ENCODE peak calls at places on chromosomes 3 and 15, in four cellular contexts. S is K562, Y is GM12878, R is GM12891. D is an unnamed sample.
A peak's percentile ranks its signal among the peaks of the same experiment; 100 is the strongest.

GRCh38 chr3:172283848-172284357 is 164.4 kb downstream of the GHSR start:
- DNase-seq in R (no peak), S (no peak), Y (no peak), D (no peak)

GRCh38 chr3:150158974-150159625 is 188.4 kb upstream of the PFN2 start:
- DNase-seq in Y (no peak), R (no peak), S (no peak), D (no peak)

GRCh38 chr3:73448761-73449290 is 175.9 kb downstream of the PDZRN3 start:
- DNase-seq in Y (peak; percentile 94), R (peak; percentile 30), S (no peak), D (no peak)

GRCh38 chr3:190318666-190319065 is 3.6 kb downstream of the CLDN1 start:
- DNase-seq in S (no peak), Y (no peak), R (no peak), D (no peak)

GRCh38 chr3:134052370-134052769 is 22.6 kb upstream of the SLCO2A1 start:
- DNase-seq in Y (no peak), S (no peak), R (no peak), D (no peak)

GRCh38 chr3:58175098-58175428 is 35.7 kb downstream of the DNASE1L3 start:
- DNase-seq in Y (no peak), R (no peak), S (no peak), D (no peak)

GRCh38 chr3:106593381-106593780 is 724.6 kb upstream of the CBLB start:
- DNase-seq in S (no peak), R (no peak), Y (no peak), D (no peak)

GRCh38 chr15:73926191-73927002 is at the start of gene LOXL1:
- DNase-seq in S (peak; percentile 48), Y (no peak), R (no peak), D (no peak)

GRCh38 chr3:37072892-37073291 is 79.6 kb downstream of the MLH1 start:
- DNase-seq in S (no peak), R (no peak), Y (no peak), D (no peak)

GRCh38 chr15:41891946-41892345 is 1.9 kb downstream of the SPTBN5 start:
- DNase-seq in Y (no peak), S (no peak), R (no peak), D (no peak)

GRCh38 chr3:183410280-183410679 is 18.1 kb downstream of the MCF2L2 start:
- DNase-seq in R (no peak), Y (no peak), S (peak; percentile 82), D (no peak)

GRCh38 chr3:27758083-27758482 is 36.0 kb upstream of the EOMES start:
- DNase-seq in S (no peak), Y (no peak), R (no peak), D (no peak)
- TF ChIP-seq SPI1 in S (no peak), Y (no peak), R (no peak), D (no peak)

GRCh38 chr3:168248383-168249047 is 152.8 kb upstream of the GOLIM4 start:
- DNase-seq in S (no peak), R (no peak), Y (no peak), D (no peak)

GRCh38 chr3:168250415-168250861 is 154.7 kb upstream of the GOLIM4 start:
- DNase-seq in R (no peak), Y (no peak), S (no peak), D (no peak)

GRCh38 chr3:168249048-168249538 is 153.4 kb upstream of the GOLIM4 start:
- DNase-seq in S (no peak), Y (no peak), R (no peak), D (no peak)

GRCh38 chr3:168251371-168251770 is 155.6 kb upstream of the GOLIM4 start:
- DNase-seq in S (no peak), R (no peak), Y (peak; percentile 57), D (no peak)

GRCh38 chr3:168249539-168250414 is 154.1 kb upstream of the GOLIM4 start:
- DNase-seq in S (peak; percentile 12), R (peak; percentile 46), Y (no peak), D (no peak)
- TF ChIP-seq SPI1 in S (no peak), R (no peak), Y (peak; percentile 3), D (no peak)

GRCh38 chr3:42823351-42823750 is 14.1 kb downstream of the ACKR2 start:
- DNase-seq in S (no peak), R (no peak), Y (no peak), D (no peak)
- TF ChIP-seq SPI1 in S (no peak), R (no peak), Y (no peak), D (no peak)

DNA sequence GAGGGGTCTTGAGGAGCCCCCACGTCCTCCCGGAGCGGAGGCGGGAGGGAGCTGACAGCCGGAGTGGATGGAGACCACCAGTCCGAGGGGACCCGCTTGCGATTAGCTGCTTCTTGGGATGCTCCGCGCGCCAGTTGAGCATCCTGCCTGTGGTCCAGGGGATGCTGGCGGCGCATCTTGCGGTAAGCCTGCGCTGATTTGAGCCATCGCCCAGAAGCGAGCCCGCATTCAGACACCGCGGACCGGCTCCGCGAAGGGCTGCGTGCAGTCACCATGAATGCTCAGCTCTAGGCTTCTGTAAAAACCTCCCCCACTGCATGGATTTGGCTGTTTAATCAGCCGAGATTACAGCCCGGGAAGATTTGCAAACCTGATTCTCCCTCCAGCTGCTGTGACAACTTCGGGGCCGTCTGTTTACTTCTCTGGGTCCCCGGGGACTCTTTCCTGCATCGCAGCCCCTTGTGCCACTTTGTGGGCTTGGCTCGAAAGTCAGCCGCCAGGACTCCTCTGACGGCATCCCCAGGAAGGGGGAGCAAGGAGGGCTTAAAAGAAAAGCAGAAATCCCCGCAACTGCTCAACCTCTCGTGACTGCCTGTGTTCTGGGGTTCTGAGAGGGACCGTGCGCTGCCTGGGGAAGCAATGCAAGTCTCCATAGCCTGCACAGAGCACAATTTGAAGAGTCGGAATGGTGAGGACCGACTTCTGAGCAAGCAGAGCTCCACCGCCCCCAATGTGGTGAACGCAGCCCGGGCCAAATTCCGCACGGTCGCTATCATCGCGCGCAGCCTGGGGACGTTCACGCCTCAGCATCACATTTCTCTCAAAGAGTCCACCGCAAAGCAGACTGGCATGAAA is 171.1 kb downstream of the KCNAB1 start:
- DNase-seq in Y (no peak), S (no peak), R (no peak), D (no peak)
- TF ChIP-seq SPI1 in Y (no peak), S (no peak), R (no peak), D (peak; percentile 15)

GRCh38 chr15:67149068-67149841 is 83.9 kb downstream of the SMAD3 start:
- DNase-seq in Y (no peak), R (no peak), S (no peak), D (no peak)
- TF ChIP-seq SPI1 in Y (no peak), R (no peak), S (no peak), D (no peak)

GRCh38 chr3:118890186-118890585 is 144.5 kb downstream of the IGSF11 start:
- DNase-seq in S (no peak), R (no peak), Y (no peak), D (no peak)
- TF ChIP-seq SPI1 in S (no peak), R (no peak), Y (no peak), D (no peak)

DNA sequence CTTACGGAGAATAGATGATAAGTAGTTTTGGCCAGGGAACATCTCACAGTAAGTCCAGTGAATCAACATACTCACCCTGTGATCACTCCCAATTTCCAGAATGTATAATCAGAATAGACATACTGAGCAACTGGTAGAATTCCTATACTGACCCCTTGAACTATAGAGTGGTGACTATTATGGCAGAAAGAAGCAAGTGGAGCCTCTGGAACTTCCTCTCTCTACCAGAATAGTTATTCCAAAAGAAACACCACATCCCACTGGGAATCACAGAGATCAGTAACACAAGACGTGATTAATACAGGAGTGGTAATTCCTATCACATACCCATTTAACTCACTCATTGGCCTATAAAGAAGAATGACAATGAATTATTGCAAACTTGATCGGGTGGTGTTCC is 50.1 kb upstream of the TRIM42 start:
- DNase-seq in Y (no peak), R (no peak), S (no peak), D (no peak)
- TF ChIP-seq SPI1 in Y (no peak), R (no peak), S (no peak), D (no peak)

GRCh38 chr3:17315905-17316304 is 426.5 kb downstream of the TBC1D5 start:
- DNase-seq in R (no peak), S (no peak), Y (no peak), D (no peak)

GRCh38 chr3:17322106-17322793 is 420.2 kb downstream of the TBC1D5 start:
- DNase-seq in R (peak; percentile 1), S (no peak), Y (no peak), D (no peak)

DNA sequence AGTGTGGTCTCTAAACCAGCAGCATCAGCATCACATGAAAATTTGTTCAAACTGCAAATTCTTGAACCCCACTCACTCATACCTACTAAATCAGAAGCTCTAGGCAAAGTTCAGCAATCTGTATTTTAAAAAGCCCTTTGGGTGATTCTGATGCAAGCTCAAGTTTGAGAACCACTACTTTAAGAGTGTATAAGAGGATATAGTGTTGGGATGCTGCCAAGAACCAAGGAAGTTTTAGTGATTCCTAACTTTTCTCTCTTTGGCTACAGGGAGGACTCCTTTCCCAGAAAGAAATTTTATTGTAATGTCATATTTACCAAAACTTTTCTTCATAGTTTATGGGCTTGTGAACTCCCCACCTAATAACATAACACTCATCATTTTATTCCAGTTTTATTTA is 422.2 kb downstream of the TBC1D5 start:
- DNase-seq in S (no peak), Y (no peak), R (no peak), D (no peak)
- TF ChIP-seq SPI1 in S (no peak), Y (no peak), R (no peak), D (no peak)